ENCODE peak calls at places on chromosomes 6 and 20, in four cellular contexts. V is GM12878, O is K562, W is HepG2. H is an unnamed sample.

GRCh38 chr6:96521267-96521624 is 360 bp upstream of the UFL1 start:
- DNase-seq in W (no peak), O (no peak), V (no peak), H (no peak)

GRCh38 chr6:31576897-31577341 is 1.6 kb downstream of the TNF start:
- DNase-seq in O (no peak), V (no peak), W (no peak), H (no peak)

GRCh38 chr20:63702751-63703470 is 4.9 kb downstream of the ARFRP1 start:
- DNase-seq in W (no peak), O (no peak), V (no peak), H (no peak)

GRCh38 chr20:14383326-14383725 is 45.9 kb upstream of the FLRT3 start:
- DNase-seq in O (no peak), W (no peak), V (no peak), H (no peak)

GRCh38 chr20:62303327-62304226 is 780 bp downstream of the ADRM1 start:
- DNase-seq in V (no peak), W (peak), O (no peak), H (no peak)

GRCh38 chr6:18263561-18264337 is 581 bp downstream of the DEK start:
- DNase-seq in O (peak), V (no peak), W (no peak), H (peak)

GRCh38 chr6:155779421-155779820 is 323.8 kb upstream of the NOX3 start:
- DNase-seq in V (no peak), O (no peak), W (no peak), H (no peak)

GRCh38 chr6:127762284-127762683 is 138.6 kb downstream of the THEMIS start:
- DNase-seq in W (no peak), O (no peak), V (no peak), H (no peak)

GRCh38 chr6:13485303-13485702 is 2.1 kb downstream of the GFOD1 start:
- DNase-seq in W (no peak), O (no peak), V (no peak), H (no peak)

GRCh38 chr20:16530201-16530681 is 43.0 kb downstream of the KIF16B start:
- DNase-seq in W (peak), V (no peak), O (no peak), H (no peak)

GRCh38 chr6:89204096-89204495 is 13.1 kb downstream of the GABRR1 start:
- DNase-seq in W (no peak), V (no peak), O (no peak), H (no peak)

GRCh38 chr6:42049116-42049809 is 1.1 kb upstream of the TAF8 start:
- DNase-seq in V (no peak), O (no peak), W (no peak), H (peak)

GRCh38 chr6:91812596-91813274 is 1225.9 kb upstream of the MAP3K7 start:
- DNase-seq in O (no peak), W (no peak), V (no peak), H (no peak)

GRCh38 chr6:30727920-30728605 is 7.9 kb downstream of the TUBB start:
- DNase-seq in O (no peak), V (no peak), W (no peak), H (no peak)

GRCh38 chr6:154276810-154277577 is 79.6 kb downstream of the IPCEF1 start:
- DNase-seq in W (peak), O (peak), V (no peak), H (peak)

GRCh38 chr6:41073968-41074691 is 1.4 kb downstream of the NFYA start:
- DNase-seq in W (no peak), V (no peak), O (no peak), H (peak)

GRCh38 chr6:27188206-27188884 is 59.2 kb upstream of the PRSS16 start:
- DNase-seq in O (peak), W (peak), V (peak), H (peak)

GRCh38 chr6:44630125-44631028 is 242.9 kb downstream of the CDC5L start:
- DNase-seq in V (no peak), O (peak), W (peak), H (peak)

GRCh38 chr20:43939762-43940121 is 25.1 kb downstream of the TOX2 start:
- DNase-seq in W (no peak), O (no peak), V (no peak), H (no peak)

GRCh38 chr6:111880181-111880944 is 7.1 kb upstream of the FYN start:
- DNase-seq in V (no peak), W (no peak), O (no peak), H (no peak)

GRCh38 chr6:105753184-105754097 is 332.7 kb upstream of the PRDM1 start:
- DNase-seq in V (no peak), W (no peak), O (no peak), H (peak)

GRCh38 chr6:107360476-107360875 is 98.9 kb downstream of the PDSS2 start:
- DNase-seq in V (no peak), W (no peak), O (no peak), H (no peak)
- TF ChIP-seq CREB1 in V (no peak), W (no peak), O (no peak), H (no peak)

GRCh38 chr6:16320533-16321340 is 82.3 kb downstream of the GMPR start:
- DNase-seq in W (no peak), O (no peak), V (no peak), H (no peak)
- TF ChIP-seq JUNB in W (no peak), O (no peak), V (no peak), H (no peak)

GRCh38 chr6:136445063-136445462 is 105.2 kb downstream of the MAP7 start:
- DNase-seq in O (no peak), W (no peak), V (no peak), H (no peak)
- TF ChIP-seq CREB1 in O (no peak), W (no peak), V (no peak), H (no peak)

DNA sequence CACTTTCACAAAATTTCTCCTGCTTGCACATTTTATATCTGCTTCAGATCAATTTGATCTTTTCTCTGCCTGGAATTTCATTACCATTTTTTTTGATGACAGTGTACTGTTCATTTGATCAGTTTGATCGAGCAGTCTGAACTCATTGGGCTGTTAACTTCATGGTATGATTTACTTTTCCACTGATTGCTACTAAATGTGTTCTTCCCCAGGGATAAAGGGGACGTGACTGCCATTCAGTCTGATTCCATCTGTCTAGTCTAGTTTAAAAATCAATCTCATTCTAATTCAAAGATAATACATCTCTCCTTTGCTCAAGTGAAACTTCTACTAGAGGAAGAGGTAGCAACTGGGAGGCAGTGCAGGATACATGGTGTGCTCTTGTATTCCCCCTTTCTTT is 21.1 kb downstream of the LAMP5 start:
- DNase-seq in W (no peak), V (no peak), O (no peak), H (no peak)
- TF ChIP-seq JUNB in W (no peak), V (no peak), O (no peak), H (no peak)

DNA sequence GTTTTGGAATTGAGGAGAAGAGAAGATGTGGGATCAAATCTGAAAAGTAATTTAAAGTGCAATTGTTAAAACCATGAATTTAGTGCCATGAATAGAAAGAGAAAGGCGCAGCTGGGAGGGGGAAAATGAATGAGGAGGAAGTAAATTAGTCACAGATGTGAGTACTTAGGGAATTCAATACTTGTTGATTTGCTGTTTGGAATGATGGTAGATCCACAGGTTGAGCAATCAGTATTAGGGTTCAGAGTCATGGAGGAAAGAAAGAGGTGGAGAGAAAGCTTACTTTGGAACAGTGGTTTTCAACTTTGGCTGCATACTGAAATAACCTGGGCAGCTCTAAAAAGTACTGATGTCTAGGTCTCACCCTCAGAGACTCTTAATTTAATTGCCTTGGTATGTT is 229.7 kb upstream of the ASCC3 start:
- DNase-seq in V (no peak), W (no peak), O (no peak), H (no peak)
- TF ChIP-seq CREB1 in V (no peak), W (no peak), O (no peak), H (no peak)

DNA sequence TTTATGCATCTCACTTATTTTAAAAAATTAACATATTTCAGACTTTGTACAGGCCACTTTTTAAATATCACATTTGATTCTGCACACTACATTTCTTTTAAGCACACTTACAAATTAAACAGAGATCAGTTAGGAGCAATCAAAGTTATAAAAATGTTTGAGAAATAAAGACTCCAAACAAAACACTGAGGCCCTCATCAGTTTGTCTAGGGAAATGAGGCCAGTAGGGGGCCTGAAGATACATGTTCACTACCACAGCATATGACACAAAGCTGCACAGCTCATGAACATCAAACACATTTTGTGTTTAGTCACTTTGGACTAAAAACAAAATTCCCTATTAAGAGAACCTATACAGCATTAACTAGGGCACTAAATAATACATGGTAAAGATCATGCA is 180.5 kb downstream of the PDE7B start:
- DNase-seq in V (no peak), O (peak), W (peak), H (no peak)
- TF ChIP-seq JUNB in V (no peak), O (no peak), W (no peak), H (no peak)

DNA sequence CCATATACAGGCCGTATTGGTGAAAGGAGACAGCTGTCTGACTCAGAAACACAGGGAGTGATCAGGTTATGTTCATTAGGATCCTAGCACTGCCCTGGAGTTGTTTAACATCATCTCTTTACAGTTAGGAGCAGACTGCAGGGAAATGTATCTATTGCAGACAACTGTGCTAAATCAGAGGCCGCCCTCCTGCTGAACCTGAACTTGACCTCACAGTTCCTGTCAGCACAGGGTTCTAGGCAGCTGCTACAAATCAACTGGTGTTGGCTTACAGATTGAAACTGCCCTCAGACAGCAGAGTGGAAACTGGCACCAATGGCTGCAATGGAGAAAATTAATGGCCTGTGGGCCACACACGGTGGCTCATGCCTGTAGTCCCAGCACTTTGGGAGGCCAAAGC is 3.7 kb upstream of the RPP40 start:
- DNase-seq in V (no peak), W (no peak), O (no peak), H (no peak)
- TF ChIP-seq CREB1 in V (no peak), W (no peak), O (no peak), H (no peak)

H was measured in GM23338.